ENCODE peak calls at places on chromosome 4, in four cellular contexts. T is HCT116, Y is WTC11, O is H1. D is an unnamed sample.

GRCh38 chr4:99300934-99301333 is 10.1 kb upstream of the ADH1A start:
- DNase-seq in T (no peak), Y (no peak), O (no peak), D (no peak)

GRCh38 chr4:107018336-107018735 is 17.8 kb downstream of the DKK2 start:
- DNase-seq in T (no peak), O (no peak), Y (no peak), D (no peak)

GRCh38 chr4:126794363-126794762 is 838.4 kb upstream of the INTU start:
- DNase-seq in T (no peak), O (no peak), Y (no peak), D (no peak)

GRCh38 chr4:156547439-156547838 is 424.2 kb downstream of the PDGFC start:
- DNase-seq in Y (no peak), O (no peak), T (no peak), D (no peak)

GRCh38 chr4:27003602-27004238 is 143.1 kb downstream of the STIM2 start:
- DNase-seq in O (no peak), T (no peak), Y (no peak), D (no peak)

GRCh38 chr4:140134780-140135179 is 19.2 kb downstream of the MAML3 start:
- DNase-seq in Y (no peak), T (no peak), O (no peak), D (no peak)

GRCh38 chr4:185925910-185926360 is 113.9 kb upstream of the SORBS2 start:
- DNase-seq in T (no peak), O (no peak), Y (no peak), D (peak; percentile 49)

GRCh38 chr4:53688186-53688790 is 97.0 kb upstream of the LNX1 start:
- DNase-seq in T (no peak), Y (no peak), O (no peak), D (no peak)

GRCh38 chr4:36011381-36011780 is 232.9 kb downstream of the ARAP2 start:
- DNase-seq in Y (no peak), O (no peak), T (no peak), D (no peak)

GRCh38 chr4:71123951-71124350 is 130.5 kb downstream of the DCK start:
- DNase-seq in T (no peak), Y (no peak), O (no peak), D (no peak)

GRCh38 chr4:150987204-150987603 is 27.9 kb downstream of the LRBA start:
- DNase-seq in T (no peak), Y (no peak), O (no peak), D (no peak)

GRCh38 chr4:41257257-41257900 is 651 bp downstream of the UCHL1 start:
- DNase-seq in Y (peak; percentile 55), O (no peak), T (no peak), D (peak; percentile 30)

GRCh38 chr4:102037566-102037965 is 247.0 kb downstream of the BANK1 start:
- DNase-seq in O (no peak), T (no peak), Y (no peak), D (no peak)

GRCh38 chr4:73258668-73259551 is at the start of gene ANKRD17:
- DNase-seq in T (peak; percentile 82), O (peak; percentile 62), Y (peak; percentile 93), D (peak; percentile 75)

DNA sequence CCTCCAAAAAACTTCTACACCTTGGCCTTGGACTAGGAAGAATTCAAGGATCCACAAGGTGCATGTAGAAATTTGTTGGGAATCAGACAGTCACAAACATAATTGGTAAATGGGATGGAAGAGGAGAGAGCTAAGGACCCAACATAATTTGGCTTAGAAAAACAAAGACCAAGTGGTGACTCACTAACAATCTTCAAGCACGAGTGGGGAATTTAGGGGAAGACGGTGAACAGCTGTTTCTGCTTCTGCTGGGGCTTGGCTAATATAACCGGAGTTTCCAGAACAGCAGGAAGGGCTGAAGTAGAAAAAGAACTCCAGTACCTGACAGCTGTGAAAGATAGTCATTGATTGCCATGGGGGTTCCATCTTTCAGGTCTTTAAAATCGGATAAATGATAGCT is 290.9 kb upstream of the LDB2 start:
- DNase-seq in O (no peak), T (no peak), Y (no peak), D (no peak)
- TF ChIP-seq SP1 in O (no peak), T (no peak), Y (no peak), D (no peak)

DNA sequence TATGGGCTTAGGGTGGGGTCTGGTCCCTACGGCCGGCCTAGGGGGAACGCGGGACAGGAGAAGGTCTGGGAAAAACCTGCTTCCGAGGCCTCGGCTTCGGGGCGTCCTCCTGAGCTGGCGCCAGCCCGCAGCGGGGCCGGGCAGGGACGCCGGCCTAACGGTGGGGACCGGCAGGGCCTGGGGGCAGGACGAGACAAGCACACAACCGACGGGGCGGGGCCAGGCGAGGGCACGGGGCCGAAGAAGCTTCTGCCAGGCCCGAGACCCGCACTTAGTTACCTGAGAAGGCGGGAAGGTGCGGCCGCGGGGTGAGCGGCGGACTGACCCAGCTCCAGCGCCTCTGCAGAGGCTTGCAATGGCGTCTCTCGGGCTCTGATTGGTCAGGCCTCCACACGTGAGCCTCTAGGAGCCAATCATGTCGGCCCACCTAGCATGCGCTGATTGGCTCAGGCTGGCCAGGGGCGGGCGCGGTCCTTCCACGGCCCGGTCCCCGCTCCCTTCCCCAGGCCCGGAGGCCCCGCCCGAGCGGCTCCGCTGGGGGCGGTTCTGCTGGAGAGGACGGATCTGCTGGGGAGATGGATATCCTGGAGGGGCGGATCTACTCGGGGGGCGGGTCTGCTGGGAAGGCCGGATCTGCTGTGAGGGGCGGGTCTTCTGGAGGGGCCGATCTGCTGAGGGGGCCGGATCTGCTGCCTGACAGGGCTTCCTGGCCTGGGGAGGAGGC is 44.3 kb downstream of the CPLX1 start:
- DNase-seq in O (peak; percentile 98), Y (peak; percentile 99), T (peak; percentile 96), D (peak; percentile 99)
- TF ChIP-seq SP1 in O (peak; percentile 98), Y (peak; percentile 88), T (no peak), D (no peak)

GRCh38 chr4:24067367-24067766 is 177.5 kb upstream of the PPARGC1A start:
- DNase-seq in O (no peak), Y (no peak), T (no peak), D (no peak)

GRCh38 chr4:24071612-24072372 is 181.9 kb upstream of the PPARGC1A start:
- DNase-seq in O (no peak), T (no peak), Y (no peak), D (no peak)

GRCh38 chr4:24065974-24066373 is 176.1 kb upstream of the PPARGC1A start:
- DNase-seq in O (no peak), T (no peak), Y (no peak), D (no peak)

GRCh38 chr4:24070117-24070516 is 180.3 kb upstream of the PPARGC1A start:
- DNase-seq in T (no peak), Y (no peak), O (no peak), D (no peak)

DNA sequence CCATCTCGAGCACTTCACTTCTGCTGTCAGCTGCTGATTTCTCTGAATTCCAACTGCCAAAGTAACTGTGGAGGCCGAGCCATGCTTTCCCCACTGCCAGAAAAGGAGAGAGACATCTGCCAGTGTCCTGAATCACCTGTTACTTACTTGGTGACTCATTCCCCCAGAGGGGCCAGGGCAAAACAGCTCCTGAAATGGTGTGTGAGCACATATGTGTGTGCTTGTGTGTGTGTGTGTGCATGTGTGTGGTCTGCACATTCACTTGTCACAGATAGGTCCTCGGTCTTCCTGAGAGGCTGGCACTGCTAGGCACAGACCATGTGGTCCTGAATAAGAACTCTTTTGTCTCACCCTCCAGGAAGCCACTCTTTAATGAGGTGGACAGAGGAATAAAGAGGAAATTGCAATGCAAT is 177.9 kb upstream of the PPARGC1A start:
- DNase-seq in T (no peak), Y (no peak), O (peak; percentile 7), D (no peak)
- TF ChIP-seq SP1 in T (no peak), Y (no peak), O (no peak), D (no peak)

DNA sequence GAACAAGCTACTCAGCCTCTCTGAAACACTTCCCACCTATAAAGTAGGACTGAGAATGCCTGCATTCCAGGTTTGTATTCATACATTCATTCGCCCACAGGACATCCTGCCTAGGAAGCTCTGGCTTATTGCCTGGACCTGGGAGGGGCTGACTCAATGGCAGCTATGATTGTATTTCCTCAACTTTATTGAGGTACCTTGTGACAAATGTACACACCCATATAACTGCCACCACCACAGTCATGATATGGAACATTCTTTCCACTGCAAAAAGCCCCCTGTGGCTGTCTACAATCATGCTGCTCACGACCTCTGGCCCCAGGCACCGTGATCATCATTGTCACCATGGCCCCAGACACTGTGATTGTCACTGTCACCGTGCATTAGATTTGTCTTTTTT is 68.3 kb downstream of the ABLIM2 start:
- DNase-seq in Y (no peak), T (no peak), O (no peak), D (no peak)
- TF ChIP-seq SP1 in Y (no peak), T (no peak), O (no peak), D (no peak)

GRCh38 chr4:125314676-125315570 is at the start of gene FAT4:
- DNase-seq in Y (peak; percentile 90), O (peak; percentile 81), T (peak; percentile 85), D (peak; percentile 82)
- TF ChIP-seq SP1 in Y (peak; percentile 36), O (peak; percentile 28), T (peak; percentile 66), D (no peak)

GRCh38 chr4:55397024-55397520 is 1.3 kb downstream of the TMEM165 start:
- DNase-seq in T (no peak), Y (no peak), O (no peak), D (no peak)
- TF ChIP-seq SP1 in T (no peak), Y (no peak), O (no peak), D (no peak)

GRCh38 chr4:47490550-47490949 is 5.5 kb downstream of the ATP10D start:
- DNase-seq in T (peak; percentile 36), Y (no peak), O (no peak), D (peak; percentile 20)
- TF ChIP-seq SP1 in T (no peak), Y (no peak), O (no peak), D (no peak)

GRCh38 chr4:113851816-113852215 is 90.3 kb upstream of the CAMK2D start:
- DNase-seq in O (no peak), T (no peak), Y (no peak), D (no peak)
- TF ChIP-seq SP1 in O (no peak), T (no peak), Y (no peak), D (no peak)